ENCODE peak calls at places on chromosome 5, in nine cellular contexts. C is left ventricle myocardium inferior; L is ovary; X is brain microvascular endothelial cell; G is upper lobe of right lung; J is spleen; Z is CD8-positive, alpha-beta T cell; S is PC-3; R is thoracic aorta. H is an unnamed sample.

GRCh38 chr5:110757118-110757729 is 18.4 kb downstream of the SLC25A46 start:
- DNase-seq in R (no peak), Z (no peak), C (no peak), J (no peak), X (peak; percentile 55), L (no peak), G (no peak), S (peak; percentile 84), H (peak; percentile 59)

GRCh38 chr5:149221731-149222342 is 49.8 kb upstream of the AFAP1L1 start:
- DNase-seq in G (no peak), L (no peak), J (no peak), X (no peak), R (no peak), C (no peak), Z (no peak), S (no peak), H (no peak)

GRCh38 chr5:177449140-177450061 is 2.8 kb downstream of the PRR7 start:
- DNase-seq in R (no peak), S (no peak), L (no peak), Z (no peak), X (no peak), C (no peak), J (no peak), G (no peak), H (no peak)

GRCh38 chr5:52668544-52669185 is 119.1 kb upstream of the ITGA1 start:
- DNase-seq in X (no peak), L (no peak), Z (no peak), J (peak; percentile 62), R (no peak), G (no peak), C (no peak), S (no peak), H (no peak)

GRCh38 chr5:14268738-14269137 is 125.6 kb downstream of the TRIO start:
- DNase-seq in Z (no peak), G (no peak), J (no peak), C (no peak), S (no peak), R (no peak), L (peak; percentile 55), X (no peak), H (no peak)

GRCh38 chr5:127176769-127177168 is 103.5 kb upstream of the C5orf63 start:
- DNase-seq in C (no peak), Z (no peak), J (no peak), L (no peak), X (no peak), S (no peak), R (no peak), G (no peak), H (peak; percentile 3)

GRCh38 chr5:42720242-42720641 is 36.4 kb upstream of the CCDC152 start:
- DNase-seq in R (no peak), Z (no peak), S (no peak), C (no peak), L (no peak), X (no peak), J (no peak), G (no peak), H (peak; percentile 14)

GRCh38 chr5:38500861-38501260 is 55.6 kb downstream of the LIFR start:
- DNase-seq in J (no peak), X (peak; percentile 35), Z (no peak), C (no peak), L (no peak), R (no peak), G (no peak), S (peak; percentile 62), H (peak; percentile 18)

GRCh38 chr5:154758977-154759376 is 3.8 kb downstream of the LARP1 start:
- DNase-seq in R (no peak), L (no peak), G (no peak), J (no peak), S (peak; percentile 30), C (no peak), X (no peak), Z (no peak), H (no peak)

GRCh38 chr5:751496-751895 is 33.0 kb downstream of the ZDHHC11B start:
- DNase-seq in X (no peak), G (peak; percentile 23), Z (no peak), C (no peak), R (no peak), L (no peak), S (no peak), J (no peak), H (no peak)

GRCh38 chr5:147887026-147887627 is 8.6 kb downstream of the SCGB3A2 start:
- DNase-seq in J (no peak), C (no peak), G (no peak), Z (no peak), S (peak; percentile 80), R (no peak), L (no peak), X (peak; percentile 27), H (peak; percentile 47)

GRCh38 chr5:142420521-142420920 is 95.7 kb upstream of the SPRY4 start:
- DNase-seq in G (no peak), C (no peak), X (no peak), Z (no peak), S (no peak), L (no peak), J (no peak), R (no peak), H (peak; percentile 33)

GRCh38 chr5:9320652-9321051 is 225.2 kb downstream of the SEMA5A start:
- DNase-seq in L (no peak), R (no peak), G (no peak), Z (no peak), S (no peak), J (no peak), C (no peak), X (no peak), H (no peak)

GRCh38 chr5:76204713-76205112 is 121.5 kb downstream of the SV2C start:
- DNase-seq in C (no peak), L (no peak), X (no peak), Z (no peak), R (no peak), J (no peak), S (peak; percentile 45), G (no peak), H (peak; percentile 16)

GRCh38 chr5:84239509-84239908 is 145.2 kb downstream of the EDIL3 start:
- DNase-seq in S (peak; percentile 73), J (no peak), R (no peak), C (no peak), Z (no peak), X (peak; percentile 55), G (no peak), L (no peak), H (no peak)

GRCh38 chr5:158096835-158097234 is 237.9 kb upstream of the CLINT1 start:
- DNase-seq in Z (no peak), X (no peak), J (no peak), S (no peak), G (no peak), L (no peak), C (no peak), R (no peak), H (no peak)

GRCh38 chr5:122785294-122785693 is 10.4 kb downstream of the SNX2 start:
- DNase-seq in R (no peak), C (no peak), Z (no peak), S (no peak), G (no peak), X (no peak), J (no peak), L (no peak), H (no peak)
- TF ChIP-seq CTCF in R (no peak), C (no peak), Z (no peak), S (no peak), G (no peak), X (no peak), J (no peak), L (no peak), H (no peak)

GRCh38 chr5:171625646-171626045 is 160.0 kb upstream of the SMIM23 start:
- DNase-seq in C (no peak), X (no peak), G (no peak), J (no peak), L (no peak), S (no peak), R (no peak), Z (no peak), H (no peak)

GRCh38 chr5:171622010-171622409 is 163.6 kb upstream of the SMIM23 start:
- DNase-seq in S (no peak), X (no peak), L (no peak), Z (no peak), R (no peak), C (peak; percentile 25), J (no peak), G (no peak), H (no peak)

GRCh38 chr5:171624396-171624795 is 161.2 kb upstream of the SMIM23 start:
- DNase-seq in R (no peak), J (no peak), C (no peak), L (no peak), G (no peak), Z (no peak), X (no peak), S (no peak), H (no peak)

GRCh38 chr5:171623107-171623506 is 162.5 kb upstream of the SMIM23 start:
- DNase-seq in S (no peak), C (no peak), X (no peak), J (no peak), G (no peak), Z (no peak), L (no peak), R (no peak), H (no peak)

DNA sequence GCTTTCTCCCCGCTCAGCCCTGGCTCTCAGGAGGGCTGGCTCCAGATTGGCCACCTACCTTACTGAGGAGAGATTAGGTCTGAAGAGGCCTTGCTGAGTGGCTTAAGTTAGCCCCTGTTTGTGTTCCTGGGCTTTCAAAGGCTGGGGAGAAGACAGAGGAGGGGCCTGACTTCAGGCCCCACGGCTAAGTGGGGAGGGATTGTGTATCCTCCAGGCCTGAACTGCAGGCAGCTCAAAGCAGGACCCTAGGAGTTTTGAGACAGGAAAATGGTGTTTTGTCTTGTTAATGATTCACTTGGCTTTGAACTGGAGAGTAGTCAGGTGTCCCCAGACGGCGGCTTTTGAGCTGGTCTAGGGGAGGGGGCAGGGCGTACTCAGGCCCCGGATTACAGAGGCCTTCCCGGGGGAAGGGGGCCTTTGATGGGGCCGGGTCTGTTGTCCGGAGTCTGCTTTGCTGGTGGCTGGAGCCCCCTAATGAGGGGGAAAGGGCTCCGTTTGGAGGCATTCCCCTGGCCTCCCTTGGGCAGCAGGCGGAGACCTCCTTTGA is 162.0 kb upstream of the SMIM23 start:
- DNase-seq in J (no peak), S (no peak), C (no peak), R (no peak), Z (no peak), G (no peak), L (no peak), X (no peak), H (no peak)
- H3K27me3 ChIP-seq in J (no peaks in the 10 kb centered on the region), S (peaks cover 49% of the 10 kb centered on the region), C (peaks cover 6% of the 10 kb centered on the region), R (no peaks in the 10 kb centered on the region), Z (no peaks in the 10 kb centered on the region), G (no peaks in the 10 kb centered on the region), L (no peaks in the 10 kb centered on the region), X (peaks cover 11% of the 10 kb centered on the region), H (peaks cover 6% of the 10 kb centered on the region)

GRCh38 chr5:169795311-169795710 is 158.2 kb downstream of the DOCK2 start:
- DNase-seq in G (no peak), S (no peak), J (no peak), X (no peak), L (no peak), R (no peak), Z (no peak), C (no peak), H (no peak)
- H3K36me3 ChIP-seq in G (no peaks in the 10 kb centered on the region), S (no peaks in the 10 kb centered on the region), J (no peaks in the 10 kb centered on the region), X (no peaks in the 10 kb centered on the region), L (no peaks in the 10 kb centered on the region), R (no peaks in the 10 kb centered on the region), Z (peaks cover 14% of the 10 kb centered on the region), C (no peaks in the 10 kb centered on the region), H (no peaks in the 10 kb centered on the region)

DNA sequence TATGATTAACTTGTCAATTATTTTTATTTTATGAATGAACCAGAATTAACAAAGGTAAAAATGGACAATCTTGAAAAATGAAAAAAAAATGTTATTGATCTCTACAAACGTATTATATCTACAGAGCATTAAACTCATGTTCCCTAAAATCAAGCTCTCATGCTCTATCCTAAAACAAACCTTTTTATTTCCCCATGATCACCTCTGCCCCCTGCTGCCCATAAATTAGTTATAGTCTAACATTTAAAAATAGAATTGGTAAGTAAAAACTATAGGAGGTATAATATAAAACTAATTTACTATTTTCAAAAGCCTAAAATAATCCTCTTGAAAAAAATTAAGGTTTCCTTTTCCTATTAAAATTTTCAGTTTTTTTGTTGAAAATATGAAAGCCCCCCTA is 168.0 kb upstream of the POU5F2 start:
- DNase-seq in G (no peak), C (no peak), Z (no peak), L (no peak), J (no peak), R (no peak), S (peak; percentile 53), X (no peak), H (no peak)
- TF ChIP-seq CTCF in G (peak; percentile 16), C (no peak), Z (no peak), L (no peak), J (no peak), R (no peak), S (peak; percentile 58), X (peak; percentile 32), H (peak; percentile 20)